ENCODE peak calls at places on chromosomes 16 and 17, in six cellular contexts. I is D341Med, D is C1 segment of cervical spinal cord, H is D721Med, N is B cell, M is fibroblast of pulmonary artery. T is an unnamed sample.

GRCh38 chr16:62404857-62405611 is 368.8 kb upstream of the CDH8 start:
- DNase-seq in I (no peak), H (no peak), D (no peak), M (no peak), N (no peak), T (no peak)

GRCh38 chr17:82281502-82282238 is 8.2 kb upstream of the CSNK1D start:
- DNase-seq in I (no peak), D (no peak), M (no peak), N (no peak), H (no peak), T (no peak)

GRCh38 chr17:13114601-13115024 is 96.8 kb upstream of the ELAC2 start:
- DNase-seq in H (peak; percentile 45), I (peak; percentile 73), M (peak; percentile 39), N (no peak), D (no peak), T (peak; percentile 24)

GRCh38 chr16:708959-709358 is 3.4 kb upstream of the FBXL16 start:
- DNase-seq in D (no peak), M (no peak), N (no peak), H (no peak), I (no peak), T (no peak)

GRCh38 chr17:49610883-49611584 is 35.4 kb downstream of the NXPH3 start:
- DNase-seq in N (no peak), M (peak; percentile 19), H (no peak), I (no peak), D (no peak), T (no peak)

GRCh38 chr17:752002-752619 is at the start of gene GEMIN4:
- DNase-seq in N (peak; percentile 96), D (peak; percentile 80), I (peak; percentile 93), M (peak; percentile 89), H (peak; percentile 94), T (peak; percentile 71)

GRCh38 chr16:10878644-10879498 is 1.9 kb downstream of the CIITA start:
- DNase-seq in D (peak; percentile 8), H (no peak), I (peak; percentile 45), M (peak; percentile 12), N (no peak), T (no peak)

GRCh38 chr16:2785101-2785991 is 2.0 kb downstream of the PRSS33 start:
- DNase-seq in H (no peak), D (no peak), M (no peak), I (peak; percentile 43), N (no peak), T (no peak)

T was measured in HFF-Myc.